ENCODE peak calls at places on chromosome 13, in four cellular contexts. X is WTC11, P is HepG2, A is K562. G is an unnamed sample.

GRCh38 chr13:48491423-48492122 is 41.3 kb downstream of the RCBTB2 start:
- DNase-seq in X (no peak), P (no peak), A (no peak), G (no peak)

GRCh38 chr13:30153871-30154426 is 153.4 kb downstream of the KATNAL1 start:
- DNase-seq in X (peak), P (no peak), A (no peak), G (no peak)

GRCh38 chr13:24672141-24673132 is 7.8 kb upstream of the ATP12A start:
- DNase-seq in X (no peak), P (no peak), A (no peak), G (no peak)

GRCh38 chr13:59157181-59157580 is 1006.5 kb downstream of the DIAPH3 start:
- DNase-seq in X (no peak), P (no peak), A (no peak), G (no peak)

GRCh38 chr13:97300871-97301270 is 78.7 kb downstream of the MBNL2 start:
- DNase-seq in X (no peak), P (no peak), A (no peak), G (peak)

GRCh38 chr13:101915755-101916107 is 463.3 kb downstream of the ITGBL1 start:
- DNase-seq in X (no peak), P (no peak), A (no peak), G (no peak)

GRCh38 chr13:21282065-21282464 is 105.6 kb downstream of the MRPL57 start:
- DNase-seq in X (no peak), P (peak), A (no peak), G (no peak)

GRCh38 chr13:50598338-50598737 is 245.2 kb downstream of the DLEU7 start:
- DNase-seq in X (no peak), P (peak), A (no peak), G (no peak)

GRCh38 chr13:42266464-42266863 is 5.5 kb upstream of the AKAP11 start:
- DNase-seq in X (no peak), P (no peak), A (no peak), G (no peak)

GRCh38 chr13:36297259-36297599 is 385 bp downstream of the CCDC169 start:
- DNase-seq in X (no peak), P (no peak), A (no peak), G (no peak)

GRCh38 chr13:50388481-50388880 is 373.2 kb downstream of the KCNRG start:
- DNase-seq in X (no peak), P (no peak), A (no peak), G (no peak)

GRCh38 chr13:49810825-49811526 is 18.5 kb upstream of the KPNA3 start:
- DNase-seq in X (no peak), P (peak), A (no peak), G (no peak)

GRCh38 chr13:19845758-19846157 is 17.7 kb downstream of the ZMYM5 start:
- DNase-seq in X (no peak), P (peak), A (peak), G (peak)

GRCh38 chr13:19695829-19696228 is 62.4 kb downstream of the MPHOSPH8 start:
- DNase-seq in X (no peak), P (no peak), A (no peak), G (no peak)

GRCh38 chr13:29428310-29428991 is 167.0 kb downstream of the SLC7A1 start:
- DNase-seq in X (peak), P (no peak), A (peak), G (peak)

GRCh38 chr13:98473792-98474153 is 103.1 kb downstream of the STK24 start:
- DNase-seq in X (no peak), P (no peak), A (no peak), G (no peak)

GRCh38 chr13:94640676-94641075 is 39.0 kb downstream of the GPR180 start:
- DNase-seq in X (no peak), P (no peak), A (no peak), G (no peak)

GRCh38 chr13:43545317-43545874 is 241.4 kb downstream of the ENOX1 start:
- DNase-seq in X (no peak), P (no peak), A (no peak), G (no peak)

GRCh38 chr13:25882732-25883357 is 169.0 kb downstream of the SHISA2 start:
- DNase-seq in X (no peak), P (no peak), A (no peak), G (peak)

GRCh38 chr13:75494491-75494890 is 12.5 kb upstream of the TBC1D4 start:
- DNase-seq in X (no peak), P (no peak), A (no peak), G (no peak)

GRCh38 chr13:50531917-50532899 is 311.3 kb downstream of the DLEU7 start:
- DNase-seq in X (no peak), P (no peak), A (no peak), G (peak)

GRCh38 chr13:99657848-99658265 is 156.6 kb downstream of the TM9SF2 start:
- DNase-seq in X (peak), P (no peak), A (no peak), G (peak)

GRCh38 chr13:21310220-21310619 is 133.8 kb downstream of the MRPL57 start:
- DNase-seq in X (no peak), P (no peak), A (no peak), G (no peak)

GRCh38 chr13:23722726-23723453 is 152.7 kb downstream of the TNFRSF19 start:
- DNase-seq in X (no peak), P (peak), A (no peak), G (no peak)

GRCh38 chr13:109357751-109358150 is 428.6 kb downstream of the IRS2 start:
- DNase-seq in X (no peak), P (no peak), A (no peak), G (no peak)

GRCh38 chr13:101523732-101524131 is 71.3 kb downstream of the ITGBL1 start:
- DNase-seq in X (no peak), P (no peak), A (no peak), G (no peak)

GRCh38 chr13:33351324-33351723 is 65.8 kb upstream of the STARD13 start:
- DNase-seq in X (no peak), P (no peak), A (no peak), G (no peak)

GRCh38 chr13:29883941-29884518 is 33.6 kb upstream of the UBL3 start:
- DNase-seq in X (no peak), P (no peak), A (no peak), G (no peak)

GRCh38 chr13:35961461-35962220 is 169.5 kb downstream of the DCLK1 start:
- DNase-seq in X (no peak), P (no peak), A (no peak), G (no peak)

GRCh38 chr13:57612568-57612967 is 19.0 kb upstream of the PCDH17 start:
- DNase-seq in X (no peak), P (no peak), A (no peak), G (no peak)

GRCh38 chr13:111202149-111202548 is 87.0 kb downstream of the ARHGEF7 start:
- DNase-seq in X (no peak), P (no peak), A (no peak), G (no peak)

GRCh38 chr13:43544011-43544410 is 242.8 kb downstream of the ENOX1 start:
- DNase-seq in X (no peak), P (no peak), A (no peak), G (no peak)

GRCh38 chr13:20840590-20840989 is 62.0 kb downstream of the XPO4 start:
- DNase-seq in X (no peak), P (no peak), A (no peak), G (no peak)

GRCh38 chr13:47148543-47148942 is 251.7 kb upstream of the HTR2A start:
- DNase-seq in X (no peak), P (no peak), A (no peak), G (no peak)
- TF ChIP-seq FOXJ3 in X (no peak), P (no peak), A (no peak), G (no peak)

DNA sequence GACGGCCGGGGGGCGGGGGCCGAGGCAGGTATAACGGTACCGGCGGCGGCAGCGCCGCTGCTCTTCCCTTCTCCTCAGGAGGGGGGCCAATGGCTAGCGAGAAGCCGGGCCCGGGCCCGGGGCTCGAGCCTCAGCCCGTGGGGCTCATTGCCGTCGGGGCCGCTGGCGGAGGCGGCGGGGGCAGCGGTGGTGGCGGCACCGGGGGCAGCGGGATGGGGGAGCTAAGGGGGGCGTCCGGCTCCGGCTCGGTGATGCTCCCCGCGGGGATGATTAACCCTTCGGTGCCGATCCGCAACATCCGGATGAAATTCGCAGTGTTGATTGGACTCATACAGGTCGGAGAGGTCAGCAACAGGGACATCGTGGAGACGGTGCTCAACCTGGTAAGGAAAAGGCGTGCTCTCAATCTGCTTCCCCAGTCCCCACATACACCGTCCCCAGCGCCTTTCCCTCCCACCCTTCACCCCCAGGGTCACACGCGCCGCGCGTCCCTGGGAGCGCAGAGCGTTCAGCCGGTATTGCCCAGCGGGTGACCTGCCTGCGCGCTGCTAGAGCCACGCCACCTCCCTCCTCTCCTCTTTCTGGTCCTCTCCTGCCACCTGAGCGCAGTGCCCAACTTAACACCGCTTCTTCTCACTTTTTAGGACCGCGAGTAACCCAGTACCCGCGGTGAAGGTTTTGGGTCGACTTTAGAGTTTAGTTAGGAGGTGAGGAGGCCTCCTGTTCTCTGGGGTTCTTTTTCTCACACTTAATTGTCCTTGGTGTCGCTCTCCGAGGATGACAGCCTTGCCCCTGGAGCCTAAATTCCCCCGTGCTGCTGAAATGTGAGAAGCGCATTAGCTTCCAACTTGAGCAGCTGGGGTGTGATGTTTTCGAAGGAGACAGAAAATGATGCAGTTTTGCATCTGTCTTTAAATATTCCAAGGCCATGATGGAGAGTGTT is 933 bp downstream of the NBEA start:
- DNase-seq in X (peak), P (no peak), A (no peak), G (peak)
- TF ChIP-seq FOXJ3 in X (no peak), P (no peak), A (no peak), G (no peak)

GRCh38 chr13:51807041-51807440 is 3.1 kb upstream of the DHRS12 start:
- DNase-seq in X (no peak), P (no peak), A (no peak), G (no peak)

GRCh38 chr13:51805313-51805712 is 1.4 kb upstream of the DHRS12 start:
- DNase-seq in X (no peak), P (no peak), A (no peak), G (no peak)

GRCh38 chr13:51805925-51806324 is 2.0 kb upstream of the DHRS12 start:
- DNase-seq in X (no peak), P (no peak), A (no peak), G (no peak)

GRCh38 chr13:51804295-51805172 is 571 bp upstream of the DHRS12 start:
- DNase-seq in X (no peak), P (no peak), A (no peak), G (peak)

GRCh38 chr13:51806571-51806970 is 2.6 kb upstream of the DHRS12 start:
- DNase-seq in X (no peak), P (no peak), A (no peak), G (no peak)
- TF ChIP-seq FOXJ3 in X (no peak), P (no peak), A (no peak), G (no peak)

GRCh38 chr13:113636266-113636963 is 21.6 kb downstream of the ATP4B start:
- DNase-seq in X (peak), P (no peak), A (no peak), G (no peak)
- TF ChIP-seq FOXJ3 in X (no peak), P (no peak), A (no peak), G (no peak)

GRCh38 chr13:31894931-31895330 is 136.6 kb upstream of the FRY start:
- DNase-seq in X (no peak), P (no peak), A (no peak), G (no peak)

GRCh38 chr13:31891472-31891871 is 140.1 kb upstream of the FRY start:
- DNase-seq in X (no peak), P (no peak), A (no peak), G (no peak)

GRCh38 chr13:31898383-31899071 is 133.0 kb upstream of the FRY start:
- DNase-seq in X (no peak), P (no peak), A (no peak), G (no peak)

GRCh38 chr13:31895687-31896086 is 135.9 kb upstream of the FRY start:
- DNase-seq in X (no peak), P (no peak), A (no peak), G (no peak)

DNA sequence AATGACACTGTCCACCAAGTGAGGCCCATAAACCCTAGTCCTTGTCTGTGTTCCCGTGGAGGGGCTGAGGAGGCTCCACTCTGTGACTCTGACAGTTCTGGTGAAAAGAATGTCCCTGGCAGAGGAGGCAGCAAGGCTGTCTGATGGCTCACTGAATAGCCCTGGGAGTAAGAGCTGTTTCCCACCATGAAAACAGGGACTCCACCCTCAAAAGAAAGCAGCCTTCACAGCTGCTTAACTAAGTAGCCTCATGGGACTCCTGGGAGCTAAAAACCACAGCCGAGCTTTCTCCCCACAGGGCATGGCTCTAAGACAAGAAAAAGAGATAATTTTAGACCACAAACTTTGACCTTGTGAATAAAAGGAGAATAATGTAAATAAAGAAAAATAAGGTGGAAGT is 135.1 kb upstream of the FRY start:
- DNase-seq in X (no peak), P (no peak), A (no peak), G (no peak)
- TF ChIP-seq FOXJ3 in X (no peak), P (no peak), A (no peak), G (no peak)

GRCh38 chr13:60852886-60853285 is 455.9 kb downstream of the TDRD3 start:
- DNase-seq in X (no peak), P (no peak), A (no peak), G (no peak)
- TF ChIP-seq FOXJ3 in X (no peak), P (no peak), A (no peak), G (no peak)

GRCh38 chr13:112205990-112206389 is 139.0 kb downstream of the SOX1 start:
- DNase-seq in X (no peak), P (no peak), A (no peak), G (no peak)
- TF ChIP-seq FOXJ3 in X (no peak), P (no peak), A (no peak), G (no peak)

GRCh38 chr13:64441740-64442139 is 2788.4 kb downstream of the PCDH9 start:
- DNase-seq in X (no peak), P (no peak), A (no peak), G (no peak)

DNA sequence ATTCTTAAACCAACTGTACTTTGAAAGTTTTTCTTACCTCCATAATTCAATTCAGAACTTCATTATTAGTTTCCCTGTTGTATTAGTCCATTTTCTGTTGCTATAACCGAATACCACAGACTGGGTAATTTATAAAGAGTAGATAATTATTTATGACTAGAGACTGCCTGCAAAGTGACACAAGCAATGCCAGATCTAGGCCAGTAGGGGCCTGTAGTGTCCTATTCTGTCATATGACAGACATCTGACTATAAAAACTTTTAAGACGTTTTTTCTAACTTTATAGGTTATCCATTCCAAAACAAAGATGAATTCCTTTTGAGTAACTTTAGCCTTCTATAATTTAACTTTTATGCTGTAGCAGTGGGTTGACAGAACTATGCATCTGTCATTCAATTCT is 2783.8 kb downstream of the PCDH9 start:
- DNase-seq in X (no peak), P (no peak), A (no peak), G (peak)
- TF ChIP-seq FOXJ3 in X (no peak), P (no peak), A (no peak), G (no peak)

GRCh38 chr13:92260363-92260762 is 861.9 kb downstream of the GPC5 start:
- DNase-seq in X (no peak), P (no peak), A (no peak), G (no peak)
- TF ChIP-seq FOXJ3 in X (no peak), P (no peak), A (no peak), G (no peak)

G was measured in SK-N-SH.